ENCODE peak calls at places on chromosome 10, in seven cellular contexts. V is K562; X is fibroblast of lung; I is cardiac muscle cell; L is colonic mucosa; K is hepatocyte; N is CD8-positive, alpha-beta memory T cell. Q is an unnamed sample. For H3K4me1, the result is how much of the 10 kb centered on the place peaks cover.

GRCh38 chr10:50574305-50574704 is 49.5 kb downstream of the SGMS1 start:
- DNase-seq in V (no peak), X (no peak), I (no peak), L (no peak), K (no peak), N (no peak), Q (no peak)

GRCh38 chr10:103415581-103415980 is 19.2 kb downstream of the PDCD11 start:
- DNase-seq in V (no peak), X (no peak), I (no peak), L (no peak), K (no peak), N (no peak), Q (no peak)

GRCh38 chr10:132551093-132551807 is 13.7 kb downstream of the INPP5A start:
- DNase-seq in V (no peak), X (no peak), I (no peak), L (no peak), K (no peak), N (no peak), Q (peak)

GRCh38 chr10:118045842-118046490 is 775 bp downstream of the RAB11FIP2 start:
- DNase-seq in V (peak), X (peak), I (peak), L (peak), K (peak), N (peak), Q (peak)

GRCh38 chr10:17659328-17659727 is 15.4 kb downstream of the STAM start:
- DNase-seq in V (no peak), X (no peak), I (no peak), L (no peak), K (no peak), N (no peak), Q (no peak)

GRCh38 chr10:79400567-79401004 is 44.8 kb downstream of the ZCCHC24 start:
- DNase-seq in V (peak), X (no peak), I (peak), L (peak), K (peak), N (peak), Q (peak)

GRCh38 chr10:99731296-99732032 is 463 bp downstream of the COX15 start:
- DNase-seq in V (no peak), X (no peak), I (no peak), L (no peak), K (no peak), N (no peak), Q (no peak)

GRCh38 chr10:54318470-54318869 is 482.6 kb downstream of the PCDH15 start:
- DNase-seq in V (no peak), X (no peak), I (no peak), L (no peak), K (no peak), N (no peak), Q (no peak)

GRCh38 chr10:80278480-80278879 is 11.0 kb downstream of the MAT1A start:
- DNase-seq in V (peak), X (no peak), I (no peak), L (peak), K (no peak), N (no peak), Q (no peak)

GRCh38 chr10:112213836-112214235 is 30.3 kb upstream of the GPAM start:
- DNase-seq in V (no peak), X (no peak), I (no peak), L (no peak), K (no peak), N (no peak), Q (no peak)

GRCh38 chr10:61399386-61399785 is 53.8 kb downstream of the TMEM26 start:
- DNase-seq in V (no peak), X (peak), I (no peak), L (no peak), K (no peak), N (no peak), Q (no peak)

GRCh38 chr10:3926675-3927525 is 141.9 kb upstream of the KLF6 start:
- DNase-seq in V (peak), X (peak), I (no peak), L (no peak), K (no peak), N (no peak), Q (no peak)

GRCh38 chr10:79416578-79417255 is 28.7 kb downstream of the ZCCHC24 start:
- DNase-seq in V (no peak), X (no peak), I (no peak), L (no peak), K (no peak), N (no peak), Q (no peak)

GRCh38 chr10:21299330-21299729 is 226.2 kb downstream of the SKIDA1 start:
- DNase-seq in V (no peak), X (no peak), I (no peak), L (no peak), K (no peak), N (no peak), Q (no peak)

DNA sequence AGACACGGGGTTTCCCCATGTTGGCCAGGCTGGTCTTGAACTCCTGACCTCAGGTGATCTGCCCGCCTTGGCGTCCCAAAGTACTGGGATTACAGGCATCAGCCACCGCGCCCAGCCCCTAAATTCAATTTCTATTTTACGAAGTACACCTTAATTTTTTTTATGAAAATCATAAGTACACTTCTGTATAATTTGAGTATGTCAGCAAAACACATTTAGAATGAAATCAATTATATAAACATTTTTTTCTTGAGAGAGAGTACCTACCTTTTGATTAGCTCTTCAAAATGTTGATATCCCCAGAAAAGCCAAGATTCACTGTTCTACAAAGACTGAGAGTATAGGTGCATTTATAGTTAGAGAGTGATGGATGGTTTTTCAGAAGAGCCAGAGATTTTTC is 20.5 kb upstream of the ITGA8 start:
- DNase-seq in V (no peak), X (no peak), I (no peak), L (no peak), K (no peak), N (no peak), Q (no peak)
- H3K4me1 ChIP-seq in V (under half), X (under half), I (under half), L (under half), K (under half), N (under half), Q (under half)

DNA sequence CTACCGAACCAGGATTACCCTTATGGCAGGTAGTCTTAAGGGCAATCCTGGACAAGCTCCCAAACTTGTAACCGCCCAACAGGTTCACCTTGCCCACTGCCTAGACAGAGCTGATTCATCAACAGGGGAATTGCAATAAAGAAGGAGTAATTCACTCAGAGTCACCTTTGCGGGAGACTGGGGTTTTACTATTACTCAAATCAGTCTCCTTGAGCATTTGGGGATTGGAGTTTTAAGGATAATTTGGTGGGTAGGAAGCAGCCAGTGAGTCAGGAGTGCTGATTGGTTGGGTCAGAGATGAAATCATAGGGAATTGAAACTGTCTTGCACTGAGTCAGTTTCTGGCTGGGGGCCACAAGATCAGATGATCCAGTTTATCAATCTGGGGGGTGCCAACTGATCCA is 25.3 kb downstream of the HK1 start:
- DNase-seq in V (no peak), X (peak), I (no peak), L (no peak), K (no peak), N (no peak), Q (no peak)
- H3K4me1 ChIP-seq in V (under half), X (under half), I (under half), L (under half), K (under half), N (under half), Q (under half)

GRCh38 chr10:97705006-97705670 is 8.4 kb upstream of the MARVELD1 start:
- DNase-seq in V (no peak), X (no peak), I (no peak), L (no peak), K (no peak), N (no peak), Q (no peak)

GRCh38 chr10:97709746-97710078 is 3.8 kb upstream of the MARVELD1 start:
- DNase-seq in V (no peak), X (no peak), I (no peak), L (no peak), K (no peak), N (no peak), Q (no peak)

GRCh38 chr10:97707134-97707861 is 6.2 kb upstream of the MARVELD1 start:
- DNase-seq in V (no peak), X (no peak), I (no peak), L (no peak), K (no peak), N (no peak), Q (no peak)

GRCh38 chr10:97708976-97709745 is 4.4 kb upstream of the MARVELD1 start:
- DNase-seq in V (no peak), X (peak), I (peak), L (peak), K (peak), N (peak), Q (no peak)

DNA sequence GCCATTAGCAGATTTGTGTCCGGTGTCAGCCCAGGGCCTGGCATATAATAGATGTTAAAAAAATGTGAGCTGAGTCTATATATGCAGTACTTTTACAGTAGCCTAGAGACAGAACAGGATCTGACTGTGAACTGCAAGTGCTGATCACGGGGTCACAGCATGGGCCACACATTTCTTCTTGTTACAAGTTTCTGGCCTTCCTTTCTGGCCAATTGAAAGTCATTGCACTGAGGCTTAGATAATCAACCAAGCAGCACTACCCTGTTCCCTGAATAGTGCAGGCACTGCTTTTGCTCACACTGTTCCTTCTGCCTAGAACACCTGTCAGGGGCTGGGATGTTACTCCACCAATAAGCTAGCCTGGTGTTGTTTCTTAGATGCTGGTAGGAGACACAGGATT is 5.4 kb upstream of the MARVELD1 start:
- DNase-seq in V (no peak), X (no peak), I (no peak), L (no peak), K (no peak), N (no peak), Q (no peak)
- H3K4me1 ChIP-seq in V (under half), X (under half), I (under half), L (under half), K (under half), N (under half), Q (under half)

DNA sequence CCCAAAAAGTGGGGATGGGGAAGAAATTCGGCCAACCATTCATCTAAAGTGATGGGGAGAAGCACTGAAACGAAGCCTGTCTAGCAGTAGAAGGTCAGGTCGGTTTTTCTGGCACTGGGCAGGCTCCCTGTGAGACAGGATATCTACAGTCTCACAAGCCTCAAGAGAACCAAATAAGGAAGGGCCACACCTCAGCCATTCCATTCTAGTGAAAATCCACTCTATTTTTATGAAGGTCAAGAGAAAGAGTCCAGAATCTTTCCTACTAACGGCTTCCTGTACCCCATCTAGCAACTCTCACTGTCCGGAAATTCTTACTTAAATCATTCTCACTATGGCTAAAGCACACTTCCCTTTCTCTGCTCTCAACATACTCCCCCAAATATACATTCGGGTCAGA is 267.1 kb downstream of the PRPF18 start:
- DNase-seq in V (no peak), X (no peak), I (no peak), L (no peak), K (no peak), N (no peak), Q (no peak)
- H3K4me1 ChIP-seq in V (under half), X (under half), I (under half), L (under half), K (under half), N (under half), Q (under half)

DNA sequence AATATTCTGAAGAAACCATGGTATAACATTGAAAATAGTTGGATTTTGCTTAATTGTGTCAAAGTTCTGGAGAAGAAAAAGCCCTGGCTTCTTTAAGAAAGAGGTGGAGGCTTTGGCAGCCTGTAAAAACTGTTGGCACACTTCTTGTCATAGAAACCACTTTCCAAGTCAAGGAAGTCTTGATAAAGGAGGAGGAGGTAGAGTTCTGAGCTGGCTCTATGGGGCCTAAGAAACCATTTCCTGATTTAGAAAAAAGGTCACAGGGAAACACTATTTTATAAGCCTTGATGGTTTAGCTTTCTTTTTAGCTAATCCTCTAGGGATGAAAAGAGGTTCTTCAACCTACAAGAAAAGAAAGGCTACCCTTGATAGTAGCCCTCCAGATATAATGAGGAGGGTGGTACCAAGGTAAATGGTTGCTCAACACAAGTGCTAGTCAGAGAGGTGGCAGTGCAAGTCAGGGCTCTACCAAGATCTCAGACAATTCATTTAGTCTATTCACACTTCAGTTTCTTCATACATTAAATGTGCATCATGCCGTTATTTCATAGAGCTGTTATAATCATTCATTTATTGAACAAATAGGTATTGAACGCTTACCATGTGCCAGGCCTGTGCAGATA is 346.9 kb downstream of the RNLS start:
- DNase-seq in V (no peak), X (no peak), I (no peak), L (peak), K (no peak), N (no peak), Q (no peak)
- H3K4me1 ChIP-seq in V (under half), X (under half), I (under half), L (under half), K (under half), N (under half), Q (under half)